ENCODE peak calls at places on chromosome 1, in six cellular contexts. D is BE2C, P is fibroblast of pulmonary artery, R is astrocyte of the cerebellum, H is pancreas, I is suprapubic skin. B is an unnamed sample.
A peak's percentile ranks its signal among the peaks of the same experiment; 100 is the strongest.

GRCh38 chr1:81797701-81798100 is 3.0 kb upstream of the ADGRL2 start:
- DNase-seq in D (no peak), P (no peak), R (no peak), H (no peak), I (no peak), B (no peak)

GRCh38 chr1:180945551-180945950 is 32.9 kb downstream of the KIAA1614 start:
- DNase-seq in D (no peak), P (no peak), R (no peak), H (no peak), I (no peak), B (no peak)

GRCh38 chr1:225670806-225671733 is 18.1 kb upstream of the ENAH start:
- DNase-seq in D (peak; percentile 45), P (no peak), R (no peak), H (no peak), I (no peak), B (no peak)

GRCh38 chr1:18100493-18101063 is 7.0 kb upstream of the IGSF21 start:
- DNase-seq in D (no peak), P (peak; percentile 69), R (peak; percentile 36), H (peak; percentile 37), I (no peak), B (peak; percentile 48)

GRCh38 chr1:77308889-77309621 is 27.2 kb downstream of the AK5 start:
- DNase-seq in D (no peak), P (no peak), R (no peak), H (no peak), I (no peak), B (no peak)

GRCh38 chr1:112956503-112957132 is 622 bp upstream of the SLC16A1 start:
- DNase-seq in D (peak; percentile 38), P (no peak), R (no peak), H (no peak), I (no peak), B (no peak)

GRCh38 chr1:191695865-191696264 is 462.4 kb upstream of the RGS18 start:
- DNase-seq in D (no peak), P (peak; percentile 3), R (no peak), H (no peak), I (no peak), B (peak; percentile 5)

GRCh38 chr1:75310067-75310466 is 175.9 kb downstream of the LHX8 start:
- DNase-seq in D (no peak), P (peak; percentile 8), R (peak; percentile 36), H (no peak), I (no peak), B (peak; percentile 54)

GRCh38 chr1:231415018-231415583 is 7.0 kb downstream of the EGLN1 start:
- DNase-seq in D (no peak), P (no peak), R (no peak), H (no peak), I (no peak), B (no peak)

GRCh38 chr1:74245168-74245753 is 10.1 kb downstream of the TNNI3K start:
- DNase-seq in D (no peak), P (no peak), R (peak; percentile 11), H (no peak), I (no peak), B (peak; percentile 5)

GRCh38 chr1:2845874-2846273 is 44.4 kb upstream of the TTC34 start:
- DNase-seq in D (no peak), P (no peak), R (no peak), H (no peak), I (no peak), B (no peak)

GRCh38 chr1:106924360-106924759 is 132.1 kb upstream of the PRMT6 start:
- DNase-seq in D (no peak), P (peak; percentile 10), R (peak; percentile 18), H (no peak), I (no peak), B (peak; percentile 36)

GRCh38 chr1:172674831-172675613 is 16.1 kb downstream of the FASLG start:
- DNase-seq in D (no peak), P (no peak), R (no peak), H (no peak), I (no peak), B (no peak)

GRCh38 chr1:168362991-168363390 is 82.3 kb downstream of the TBX19 start:
- DNase-seq in D (no peak), P (no peak), R (no peak), H (no peak), I (no peak), B (no peak)

GRCh38 chr1:73382971-73383370 is 815.0 kb downstream of the LRRIQ3 start:
- DNase-seq in D (no peak), P (no peak), R (no peak), H (no peak), I (no peak), B (no peak)

GRCh38 chr1:23424171-23424959 is at the start of gene TCEA3:
- DNase-seq in D (no peak), P (no peak), R (no peak), H (peak; percentile 79), I (no peak), B (no peak)

GRCh38 chr1:186948542-186948941 is 119.8 kb downstream of the PLA2G4A start:
- DNase-seq in D (no peak), P (peak; percentile 39), R (no peak), H (no peak), I (no peak), B (peak; percentile 10)

GRCh38 chr1:166156674-166157073 is 10.1 kb downstream of the FAM78B start:
- DNase-seq in D (no peak), P (no peak), R (no peak), H (no peak), I (peak; percentile 34), B (no peak)

DNA sequence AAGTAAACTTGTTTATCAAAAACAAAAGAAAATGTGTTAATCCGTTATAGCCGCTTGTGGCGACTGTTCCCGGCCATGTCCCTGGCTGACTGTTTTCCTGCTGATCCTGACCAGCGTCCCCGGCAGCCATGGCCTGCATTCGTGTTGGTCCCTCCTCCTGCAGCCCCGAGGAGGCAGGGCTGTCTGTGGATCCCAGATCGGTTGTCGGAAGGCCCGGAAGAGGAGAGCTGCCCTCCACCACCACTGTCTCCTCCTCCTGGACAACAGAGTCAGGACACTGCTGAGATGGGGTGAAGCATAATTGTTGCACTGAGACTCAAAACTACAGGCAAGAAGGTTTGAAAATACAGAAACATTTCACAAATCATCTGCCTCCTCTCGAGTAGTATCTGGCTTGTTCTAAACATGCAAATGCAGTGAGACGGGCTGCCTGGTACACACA is 3.6 kb upstream of the MXRA8 start:
- DNase-seq in D (peak; percentile 38), P (peak; percentile 79), R (no peak), H (no peak), I (no peak), B (peak; percentile 79)
- TF ChIP-seq CTCF in D (no peak), P (peak; percentile 7), R (peak; percentile 45), H (no peak), I (no peak), B (peak; percentile 42)

GRCh38 chr1:160346953-160347352 is 3.8 kb downstream of the NCSTN start:
- DNase-seq in D (no peak), P (no peak), R (no peak), H (no peak), I (no peak), B (no peak)
- H3K4me3 ChIP-seq in D (no peak overlapping the region), P (no peak overlapping the region), R (no peak overlapping the region), H (no peak overlapping the region), I (no peak overlapping the region), B (no peak overlapping the region)

DNA sequence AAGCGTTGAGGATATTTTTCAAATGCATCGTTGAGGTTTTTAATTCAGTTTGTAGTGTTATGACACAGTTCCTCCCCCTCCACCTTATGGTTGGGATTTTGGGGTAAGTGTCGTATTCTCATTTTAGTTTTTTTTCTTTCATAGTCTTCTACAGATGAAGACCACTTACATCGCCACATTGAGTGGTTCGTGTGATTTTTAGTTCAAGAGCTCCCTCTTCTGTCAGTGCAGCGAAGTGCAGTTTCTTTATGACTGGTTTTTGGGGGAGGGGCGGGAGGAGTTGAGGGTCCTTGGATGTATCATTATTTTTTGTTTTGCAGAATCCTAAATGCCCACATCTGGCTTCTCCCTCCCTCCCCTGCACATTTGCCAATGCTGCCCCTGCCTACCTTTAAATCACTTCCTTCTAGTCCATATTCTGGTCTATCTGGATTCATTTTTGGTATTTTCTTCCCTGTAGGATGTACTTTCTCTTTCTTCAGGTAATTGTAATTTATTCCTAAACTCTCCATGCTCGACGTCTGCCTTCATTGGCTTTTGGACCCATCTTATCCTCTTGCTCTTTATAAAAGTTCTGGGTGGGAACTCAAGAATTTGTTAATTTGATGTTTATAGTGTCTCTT is 433.1 kb downstream of the CAMTA1 start:
- DNase-seq in D (peak; percentile 45), P (peak; percentile 42), R (peak; percentile 24), H (no peak), I (no peak), B (peak; percentile 54)
- TF ChIP-seq CTCF in D (peak; percentile 75), P (peak; percentile 65), R (peak; percentile 68), H (peak; percentile 60), I (peak; percentile 50), B (peak; percentile 72)

GRCh38 chr1:6464915-6465314 is 1.1 kb downstream of the TNFRSF25 start:
- DNase-seq in D (no peak), P (no peak), R (no peak), H (no peak), I (no peak), B (no peak)
- H3K4me3 ChIP-seq in D (no peak overlapping the region), P (no peak overlapping the region), R (no peak overlapping the region), H (no peak overlapping the region), I (peak overlapping the region; percentile 21), B (no peak overlapping the region)

GRCh38 chr1:223708001-223708359 is 4.4 kb upstream of the CAPN2 start:
- DNase-seq in D (no peak), P (no peak), R (no peak), H (no peak), I (no peak), B (no peak)
- TF ChIP-seq CTCF in D (peak; percentile 9), P (peak; percentile 24), R (peak; percentile 27), H (no peak), I (no peak), B (peak; percentile 16)

DNA sequence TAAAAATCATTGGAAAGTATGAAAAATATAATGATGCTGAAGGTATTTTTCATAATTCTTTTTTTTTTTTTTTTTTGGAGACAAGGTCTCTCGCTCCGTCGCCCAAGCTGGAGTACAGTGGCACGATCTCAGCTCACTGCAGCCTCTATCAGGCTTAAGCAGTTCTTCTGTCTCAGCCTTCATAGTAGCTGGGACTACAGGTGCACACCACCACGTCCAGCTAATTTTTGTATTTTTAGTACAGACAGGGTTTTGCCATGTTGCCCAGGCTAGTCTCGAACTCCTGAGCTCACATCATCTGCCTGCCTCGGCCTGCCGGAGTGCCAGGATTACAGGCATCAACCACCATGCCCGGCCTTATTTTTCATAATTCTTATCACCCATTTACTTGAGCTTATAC is 13.3 kb downstream of the SMAP2 start:
- DNase-seq in D (no peak), P (no peak), R (no peak), H (no peak), I (no peak), B (no peak)
- H3K4me3 ChIP-seq in D (no peak overlapping the region), P (no peak overlapping the region), R (no peak overlapping the region), H (no peak overlapping the region), I (no peak overlapping the region), B (no peak overlapping the region)

B was measured in astrocyte of the spinal cord.